ENCODE peak calls at places on chromosomes 16 and 17, in nine cellular contexts. Y, Q, Z, W, B, M, V, R and A are unnamed samples.
A peak's percentile ranks its signal among the peaks of the same experiment; 100 is the strongest.

GRCh38 chr17:74773871-74774286 is 2.3 kb downstream of the NAT9 start:
- DNase-seq in Y (no peak), Q (peak; percentile 78), Z (no peak), W (no peak), B (no peak), M (no peak), V (no peak), R (no peak), A (no peak)

GRCh38 chr17:7306911-7307685 is at the start of gene EIF5A:
- DNase-seq in Y (peak; percentile 100), Q (peak; percentile 100), Z (peak; percentile 100), W (peak; percentile 100), B (peak; percentile 100), M (peak; percentile 100), V (peak; percentile 100), R (peak; percentile 100), A (peak; percentile 98)

GRCh38 chr17:32483451-32484019 is 3.3 kb upstream of the CDK5R1 start:
- DNase-seq in Y (peak; percentile 89), Q (peak; percentile 90), Z (peak; percentile 80), W (peak; percentile 60), B (peak; percentile 72), M (peak; percentile 68), V (peak; percentile 59), R (peak; percentile 51), A (peak; percentile 64)

GRCh38 chr17:38893612-38894011 is 23.8 kb downstream of the LASP1 start:
- DNase-seq in Y (no peak), Q (peak; percentile 54), Z (peak; percentile 52), W (peak; percentile 77), B (peak; percentile 24), M (no peak), V (peak; percentile 14), R (no peak), A (no peak)

GRCh38 chr17:74877592-74878543 is 5.1 kb upstream of the FDXR start:
- DNase-seq in Y (no peak), Q (peak; percentile 56), Z (no peak), W (no peak), B (no peak), M (no peak), V (peak; percentile 86), R (no peak), A (no peak)

GRCh38 chr16:66508914-66509496 is 40.9 kb downstream of the TK2 start:
- DNase-seq in Y (no peak), Q (no peak), Z (no peak), W (no peak), B (no peak), M (no peak), V (no peak), R (peak; percentile 43), A (no peak)

GRCh38 chr16:10971560-10971961 is 27.2 kb downstream of the CLEC16A start:
- DNase-seq in Y (no peak), Q (peak; percentile 94), Z (no peak), W (no peak), B (peak; percentile 73), M (peak; percentile 52), V (peak; percentile 38), R (no peak), A (peak; percentile 22)

GRCh38 chr16:65312795-65313194 is 190.9 kb upstream of the CDH11 start:
- DNase-seq in Y (no peak), Q (peak; percentile 38), Z (no peak), W (no peak), B (no peak), M (no peak), V (no peak), R (no peak), A (no peak)

GRCh38 chr17:79126139-79126538 is 51.5 kb downstream of the ENGASE start:
- DNase-seq in Y (no peak), Q (peak; percentile 6), Z (no peak), W (no peak), B (no peak), M (no peak), V (peak; percentile 14), R (no peak), A (no peak)

GRCh38 chr16:23952128-23953041 is 116.6 kb downstream of the PRKCB start:
- DNase-seq in Y (no peak), Q (peak; percentile 4), Z (no peak), W (no peak), B (no peak), M (no peak), V (no peak), R (no peak), A (peak; percentile 27)

GRCh38 chr16:57187508-57187854 is 1.4 kb downstream of the RSPRY1 start:
- DNase-seq in Y (no peak), Q (peak; percentile 22), Z (no peak), W (no peak), B (no peak), M (no peak), V (peak; percentile 13), R (no peak), A (no peak)
- H3K27ac ChIP-seq in Y (peak overlapping the region; percentile 96), Q (peak overlapping the region; percentile 89), Z (peak overlapping the region; percentile 87), W (peak overlapping the region; percentile 94), B (peak overlapping the region; percentile 87), M (peak overlapping the region; percentile 88), V (peak overlapping the region; percentile 80), R (peak overlapping the region; percentile 90), A (peak overlapping the region; percentile 98)

GRCh38 chr17:50506298-50506697 is 1.9 kb upstream of the MYCBPAP start:
- DNase-seq in Y (no peak), Q (no peak), Z (no peak), W (no peak), B (no peak), M (no peak), V (no peak), R (no peak), A (no peak)

GRCh38 chr17:50508573-50509460 is 578 bp downstream of the MYCBPAP start:
- DNase-seq in Y (peak; percentile 35), Q (no peak), Z (no peak), W (no peak), B (no peak), M (no peak), V (peak; percentile 58), R (no peak), A (no peak)

GRCh38 chr17:50502643-50502990 is 5.6 kb upstream of the MYCBPAP start:
- DNase-seq in Y (no peak), Q (no peak), Z (no peak), W (no peak), B (no peak), M (no peak), V (no peak), R (no peak), A (no peak)

GRCh38 chr17:50507871-50508572 is at the start of gene MYCBPAP:
- DNase-seq in Y (peak; percentile 90), Q (peak; percentile 91), Z (peak; percentile 89), W (peak; percentile 89), B (peak; percentile 75), M (peak; percentile 87), V (peak; percentile 85), R (peak; percentile 78), A (peak; percentile 68)

DNA sequence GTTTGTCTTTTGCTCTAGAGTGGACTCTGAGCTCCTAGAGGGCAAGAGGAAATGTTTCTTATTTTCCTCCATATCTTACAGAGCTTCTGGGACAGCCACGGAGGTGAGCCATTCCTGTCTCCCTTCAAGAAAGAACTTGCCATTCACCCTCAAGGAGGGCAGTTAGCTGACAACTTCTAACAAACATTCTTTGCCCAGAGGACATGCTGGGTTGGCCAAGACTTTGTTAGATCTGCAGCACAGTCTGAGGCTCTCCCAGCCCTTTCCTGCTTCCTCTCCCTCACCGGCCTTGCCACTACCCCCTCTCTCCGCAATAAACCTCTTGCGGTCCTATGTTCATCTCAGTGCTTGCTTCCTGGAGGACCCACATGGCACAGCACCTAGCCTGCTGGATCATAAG is 2.5 kb upstream of the MYCBPAP start:
- DNase-seq in Y (no peak), Q (no peak), Z (no peak), W (no peak), B (no peak), M (no peak), V (no peak), R (no peak), A (no peak)
- H3K4me3 ChIP-seq in Y (no peak overlapping the region), Q (no peak overlapping the region), Z (no peak overlapping the region), W (no peak overlapping the region), B (no peak overlapping the region), M (no peak overlapping the region), V (no peak overlapping the region), R (no peak overlapping the region), A (no peak overlapping the region)

DNA sequence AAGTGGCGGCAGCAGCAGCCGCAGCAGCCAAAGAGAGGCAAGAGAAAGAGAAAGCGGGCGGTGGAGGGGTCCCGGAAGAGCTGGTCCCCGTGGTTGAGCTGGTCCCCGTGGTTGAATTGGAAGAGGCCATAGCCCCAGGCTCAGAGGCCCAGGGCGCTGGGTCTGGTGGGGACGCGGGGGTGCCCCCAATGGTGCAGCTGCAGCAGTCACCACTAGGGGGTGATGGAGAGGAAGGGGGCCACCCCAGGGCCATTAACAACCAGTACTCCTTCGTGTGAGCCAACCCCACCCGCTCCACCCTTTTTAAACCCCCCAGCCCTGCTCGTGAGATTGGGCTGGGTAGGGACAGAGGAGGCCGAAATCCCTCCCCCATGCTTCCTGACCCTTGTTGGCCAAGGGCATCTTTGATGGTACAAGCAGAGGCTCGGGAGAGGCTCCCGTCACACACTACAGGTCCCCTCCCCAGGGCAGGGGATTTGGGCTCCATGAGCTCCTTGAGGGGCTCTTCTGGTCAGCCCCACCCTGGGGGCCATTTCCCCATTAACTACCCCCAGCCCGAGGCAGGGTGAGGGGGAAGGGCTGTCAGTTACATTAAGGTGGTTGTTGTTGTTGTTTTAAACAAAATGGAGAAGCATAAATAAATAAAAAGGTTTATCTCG is 4.6 kb upstream of the ATP2A1 start:
- DNase-seq in Y (peak; percentile 65), Q (peak; percentile 12), Z (no peak), W (peak; percentile 70), B (no peak), M (no peak), V (no peak), R (peak; percentile 47), A (no peak)
- TF ChIP-seq CTCF in Y (peak; percentile 64), Q (peak; percentile 70), Z (peak; percentile 67), W (peak; percentile 68), B (peak; percentile 54), M (peak; percentile 21), V (peak; percentile 32), R (peak; percentile 49), A (peak; percentile 45)

GRCh38 chr17:2071421-2072281 is 16.7 kb downstream of the HIC1 start:
- DNase-seq in Y (peak; percentile 73), Q (peak; percentile 80), Z (peak; percentile 83), W (peak; percentile 70), B (peak; percentile 73), M (peak; percentile 69), V (peak; percentile 45), R (no peak), A (no peak)
- H3K27ac ChIP-seq in Y (peak overlapping the region; percentile 76), Q (no peak overlapping the region), Z (peak overlapping the region; percentile 97), W (peak overlapping the region; percentile 86), B (peak overlapping the region; percentile 93), M (peak overlapping the region; percentile 90), V (peak overlapping the region; percentile 79), R (peak overlapping the region; percentile 72), A (peak overlapping the region; percentile 67)

DNA sequence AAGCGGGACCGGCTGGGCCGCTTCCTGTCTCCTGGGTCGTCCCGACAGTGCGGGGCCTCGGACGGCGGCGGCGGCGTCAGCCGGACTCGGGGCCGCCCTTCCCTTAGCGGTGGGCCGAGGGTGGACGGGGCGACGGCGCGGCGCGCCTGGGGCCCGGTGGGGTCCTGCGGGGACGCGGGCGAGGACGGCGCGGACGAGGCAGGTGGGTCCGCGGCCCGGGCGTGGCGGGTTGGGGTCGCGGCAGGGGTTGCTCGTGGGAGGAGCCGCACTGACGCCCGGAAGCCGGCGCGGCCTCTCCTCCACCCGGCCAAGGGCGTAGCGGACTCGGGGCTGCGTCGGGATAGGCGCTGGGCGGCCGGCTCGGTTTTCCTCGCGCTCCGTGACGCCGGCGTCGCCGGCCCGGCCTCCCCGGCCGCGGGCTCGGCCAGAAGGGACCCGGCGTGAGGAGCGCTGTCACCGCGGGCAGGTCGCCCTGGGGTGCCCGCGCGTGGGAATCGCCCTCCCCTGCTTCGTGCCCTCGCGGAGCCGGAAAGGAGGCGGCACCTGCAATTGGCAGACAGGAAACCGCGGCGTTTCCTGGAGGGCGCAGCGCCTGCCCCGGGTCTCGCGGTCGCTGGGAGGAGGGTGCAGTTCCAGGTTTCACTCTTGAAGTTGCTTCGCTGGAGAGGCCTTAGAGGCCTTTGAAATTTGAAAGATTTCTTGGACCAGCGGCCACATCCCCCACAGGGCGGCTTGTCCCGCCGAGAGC is 481 bp downstream of the ZNF276 start:
- DNase-seq in Y (peak; percentile 77), Q (peak; percentile 60), Z (peak; percentile 70), W (peak; percentile 90), B (peak; percentile 70), M (peak; percentile 34), V (peak; percentile 70), R (peak; percentile 78), A (no peak)
- H3K4me3 ChIP-seq in Y (peak overlapping the region; percentile 97), Q (peak overlapping the region; percentile 80), Z (peak overlapping the region; percentile 89), W (peak overlapping the region; percentile 82), B (peak overlapping the region; percentile 57), M (peak overlapping the region; percentile 68), V (peak overlapping the region; percentile 72), R (peak overlapping the region; percentile 94), A (peak overlapping the region; percentile 70)